ENCODE peak calls at places on chromosomes 13 and 19, in four cellular contexts. One of them, this sample, is unnamed.

GRCh38 chr13:35252536-35253205 is 223.8 kb downstream of the MAB21L1 start:
- DNase-seq in stomach: no peak
- DNase-seq in AG04449: no peak
- DNase-seq in iris pigment epithelial cell: no peak
- DNase-seq in this sample: no peak

GRCh38 chr19:41302624-41303351 is 7.2 kb upstream of the CCDC97 start:
- DNase-seq in stomach: no peak
- DNase-seq in AG04449: no peak
- DNase-seq in iris pigment epithelial cell: no peak
- DNase-seq in this sample: no peak

GRCh38 chr13:76813874-76814273 is 72.3 kb downstream of the KCTD12 start:
- DNase-seq in stomach: peak
- DNase-seq in AG04449: no peak
- DNase-seq in iris pigment epithelial cell: no peak
- DNase-seq in this sample: no peak

GRCh38 chr19:5314907-5315298 is 25.7 kb downstream of the PTPRS start:
- DNase-seq in stomach: no peak
- DNase-seq in AG04449: no peak
- DNase-seq in iris pigment epithelial cell: no peak
- DNase-seq in this sample: no peak

GRCh38 chr13:90253806-90254205 is 1093.7 kb upstream of the MIR17HG start:
- DNase-seq in stomach: no peak
- DNase-seq in AG04449: no peak
- DNase-seq in iris pigment epithelial cell: no peak
- DNase-seq in this sample: no peak

GRCh38 chr13:95226932-95227718 is 74.1 kb downstream of the ABCC4 start:
- DNase-seq in stomach: no peak
- DNase-seq in AG04449: no peak
- DNase-seq in iris pigment epithelial cell: no peak
- DNase-seq in this sample: no peak

GRCh38 chr19:6744381-6745288 is 5.2 kb downstream of the TRIP10 start:
- DNase-seq in stomach: peak
- DNase-seq in AG04449: no peak
- DNase-seq in iris pigment epithelial cell: peak
- DNase-seq in this sample: peak

GRCh38 chr19:44741258-44741731 is 7.2 kb upstream of the BCL3 start:
- DNase-seq in stomach: no peak
- DNase-seq in AG04449: no peak
- DNase-seq in iris pigment epithelial cell: no peak
- DNase-seq in this sample: no peak

GRCh38 chr13:20441879-20442278 is 83.8 kb downstream of the CRYL1 start:
- DNase-seq in stomach: no peak
- DNase-seq in AG04449: no peak
- DNase-seq in iris pigment epithelial cell: peak
- DNase-seq in this sample: peak

GRCh38 chr13:43766766-43767165 is 20.0 kb downstream of the ENOX1 start:
- DNase-seq in stomach: no peak
- DNase-seq in AG04449: no peak
- DNase-seq in iris pigment epithelial cell: no peak
- DNase-seq in this sample: no peak

GRCh38 chr13:50162001-50162400 is 146.8 kb downstream of the KCNRG start:
- DNase-seq in stomach: no peak
- DNase-seq in AG04449: no peak
- DNase-seq in iris pigment epithelial cell: no peak
- DNase-seq in this sample: peak

GRCh38 chr13:103140001-103140671 is 73.9 kb upstream of the SLC10A2 start:
- DNase-seq in stomach: no peak
- DNase-seq in AG04449: no peak
- DNase-seq in iris pigment epithelial cell: peak
- DNase-seq in this sample: peak

GRCh38 chr13:101416181-101417042 is at the start of gene NALCN:
- DNase-seq in stomach: no peak
- DNase-seq in AG04449: no peak
- DNase-seq in iris pigment epithelial cell: peak
- DNase-seq in this sample: peak

GRCh38 chr19:30224689-30225606 is 147.2 kb upstream of the ZNF536 start:
- DNase-seq in stomach: no peak
- DNase-seq in AG04449: no peak
- DNase-seq in iris pigment epithelial cell: peak
- DNase-seq in this sample: no peak

GRCh38 chr19:30146346-30146745 is 204.3 kb downstream of the URI1 start:
- DNase-seq in stomach: no peak
- DNase-seq in AG04449: no peak
- DNase-seq in iris pigment epithelial cell: no peak
- DNase-seq in this sample: no peak

GRCh38 chr13:96020155-96020575 is 33.0 kb downstream of the UGGT2 start:
- DNase-seq in stomach: peak
- DNase-seq in AG04449: peak
- DNase-seq in iris pigment epithelial cell: peak
- DNase-seq in this sample: peak

GRCh38 chr19:8101311-8101710 is 48.1 kb downstream of the FBN3 start:
- DNase-seq in stomach: no peak
- DNase-seq in AG04449: no peak
- DNase-seq in iris pigment epithelial cell: no peak
- DNase-seq in this sample: no peak

GRCh38 chr19:15666883-15667282 is 6.0 kb upstream of the CYP4F12 start:
- DNase-seq in stomach: peak
- DNase-seq in AG04449: no peak
- DNase-seq in iris pigment epithelial cell: no peak
- DNase-seq in this sample: no peak

GRCh38 chr13:29595380-29596063 is at the start of gene SLC7A1:
- DNase-seq in stomach: peak
- DNase-seq in AG04449: no peak
- DNase-seq in iris pigment epithelial cell: peak
- DNase-seq in this sample: peak

GRCh38 chr13:106612688-106613087 is 44.8 kb upstream of the ARGLU1 start:
- DNase-seq in stomach: peak
- DNase-seq in AG04449: no peak
- DNase-seq in iris pigment epithelial cell: peak
- DNase-seq in this sample: peak

GRCh38 chr19:12792048-12792852 is 964 bp downstream of the JUNB start:
- DNase-seq in stomach: peak
- DNase-seq in AG04449: no peak
- DNase-seq in iris pigment epithelial cell: peak
- DNase-seq in this sample: no peak

GRCh38 chr13:51158923-51159322 is 47.8 kb upstream of the C13orf42 start:
- DNase-seq in stomach: no peak
- DNase-seq in AG04449: no peak
- DNase-seq in iris pigment epithelial cell: peak
- DNase-seq in this sample: no peak

GRCh38 chr13:106393776-106394175 is 141.7 kb downstream of the EFNB2 start:
- DNase-seq in stomach: no peak
- DNase-seq in AG04449: no peak
- DNase-seq in iris pigment epithelial cell: no peak
- DNase-seq in this sample: no peak

GRCh38 chr13:28637714-28638355 is 21.1 kb upstream of the POMP start:
- DNase-seq in stomach: no peak
- DNase-seq in AG04449: no peak
- DNase-seq in iris pigment epithelial cell: no peak
- DNase-seq in this sample: no peak

GRCh38 chr19:17830567-17831418 is 9.5 kb upstream of the INSL3 start:
- DNase-seq in stomach: peak
- DNase-seq in AG04449: no peak
- DNase-seq in iris pigment epithelial cell: peak
- DNase-seq in this sample: peak

GRCh38 chr19:13843104-13843921 is 33.6 kb upstream of the NANOS3 start:
- DNase-seq in stomach: peak
- DNase-seq in AG04449: no peak
- DNase-seq in iris pigment epithelial cell: no peak
- DNase-seq in this sample: peak

GRCh38 chr13:112729408-112729807 is 39.6 kb downstream of the ATP11A start:
- DNase-seq in stomach: peak
- DNase-seq in AG04449: no peak
- DNase-seq in iris pigment epithelial cell: no peak
- DNase-seq in this sample: no peak

GRCh38 chr19:50511069-50511822 is at the start of gene JOSD2:
- DNase-seq in stomach: peak
- DNase-seq in AG04449: peak
- DNase-seq in iris pigment epithelial cell: peak
- DNase-seq in this sample: peak

GRCh38 chr13:102642475-102642874 is 45.7 kb downstream of the TPP2 start:
- DNase-seq in stomach: peak
- DNase-seq in AG04449: no peak
- DNase-seq in iris pigment epithelial cell: peak
- DNase-seq in this sample: peak

GRCh38 chr13:49403966-49404365 is 39.9 kb downstream of the CAB39L start:
- DNase-seq in stomach: no peak
- DNase-seq in AG04449: no peak
- DNase-seq in iris pigment epithelial cell: no peak
- DNase-seq in this sample: no peak